ENCODE peak calls at places on chromosome 7, in seven cellular contexts. J is EL; N is cardiac fibroblast; I is nephron progenitor cell; H is caudate nucleus; Z is SK-MEL-5; F is CD4-positive, CD25-positive, alpha-beta regulatory T cell. P is an unnamed sample.
A peak's percentile ranks its signal among the peaks of the same experiment; 100 is the strongest.

GRCh38 chr7:132580277-132580676 is 4.0 kb upstream of the PLXNA4 start:
- DNase-seq in I (no peak), Z (peak; percentile 38), H (no peak), F (no peak), N (no peak), J (no peak), P (peak; percentile 13)

GRCh38 chr7:18693401-18693800 is 197.9 kb downstream of the HDAC9 start:
- DNase-seq in I (no peak), Z (peak; percentile 84), J (peak; percentile 76), F (no peak), H (no peak), N (peak; percentile 95), P (peak; percentile 87)

GRCh38 chr7:32036557-32036956 is 33.6 kb downstream of the PDE1C start:
- DNase-seq in H (no peak), N (peak; percentile 25), Z (no peak), F (no peak), I (no peak), J (peak; percentile 65), P (peak; percentile 1)

GRCh38 chr7:36084485-36085091 is 68.5 kb upstream of the EEPD1 start:
- DNase-seq in Z (peak; percentile 39), I (peak; percentile 54), H (peak; percentile 4), N (peak; percentile 22), F (no peak), J (peak; percentile 17), P (peak; percentile 2)

GRCh38 chr7:6494365-6494764 is 46.6 kb upstream of the DAGLB start:
- DNase-seq in Z (no peak), I (no peak), F (no peak), N (no peak), J (no peak), H (no peak), P (no peak)

GRCh38 chr7:112437038-112437437 is 13.2 kb upstream of the IFRD1 start:
- DNase-seq in N (peak; percentile 48), J (peak; percentile 64), H (no peak), F (no peak), I (no peak), Z (no peak), P (no peak)

GRCh38 chr7:121570365-121570764 is 174.3 kb upstream of the FAM3C start:
- DNase-seq in J (peak; percentile 14), F (no peak), Z (no peak), H (no peak), N (no peak), I (no peak), P (no peak)

GRCh38 chr7:130144632-130145171 is 60.5 kb downstream of the TMEM209 start:
- DNase-seq in J (peak; percentile 82), N (peak; percentile 86), Z (no peak), H (no peak), I (no peak), F (no peak), P (peak; percentile 82)

GRCh38 chr7:139714163-139714901 is 63.5 kb downstream of the HIPK2 start:
- DNase-seq in Z (no peak), H (no peak), I (no peak), J (no peak), F (no peak), N (no peak), P (no peak)

GRCh38 chr7:158649279-158649678 is 55.3 kb downstream of the NCAPG2 start:
- DNase-seq in F (no peak), H (no peak), Z (no peak), J (peak; percentile 92), I (no peak), N (peak; percentile 96), P (peak; percentile 94)

GRCh38 chr7:72326365-72326764 is 85.8 kb downstream of the CALN1 start:
- DNase-seq in I (no peak), J (no peak), H (no peak), F (no peak), Z (no peak), N (no peak), P (no peak)

GRCh38 chr7:716636-717035 is 9.9 kb upstream of the DNAAF5 start:
- DNase-seq in H (no peak), F (no peak), Z (no peak), N (no peak), J (no peak), I (no peak), P (no peak)

GRCh38 chr7:1569833-1570632 is at the start of gene PSMG3:
- DNase-seq in Z (peak; percentile 89), I (peak; percentile 85), J (peak; percentile 89), N (peak; percentile 90), F (peak; percentile 85), H (peak; percentile 87), P (peak; percentile 92)

GRCh38 chr7:23383225-23383624 is 84.1 kb downstream of the MALSU1 start:
- DNase-seq in N (peak; percentile 43), F (no peak), I (no peak), J (peak; percentile 68), Z (no peak), H (no peak), P (peak; percentile 65)

GRCh38 chr7:136074840-136075239 is 97.7 kb upstream of the MTPN start:
- DNase-seq in J (no peak), Z (no peak), F (no peak), N (peak; percentile 4), H (no peak), I (no peak), P (no peak)

GRCh38 chr7:106840342-106840741 is 24.7 kb upstream of the PIK3CG start:
- DNase-seq in Z (no peak), F (no peak), J (peak; percentile 84), N (peak; percentile 83), I (no peak), H (peak; percentile 7), P (peak; percentile 80)

GRCh38 chr7:31068006-31068675 is 16.0 kb downstream of the ADCYAP1R1 start:
- DNase-seq in I (no peak), Z (no peak), F (no peak), H (no peak), J (no peak), N (no peak), P (no peak)

GRCh38 chr7:19051767-19052375 is 65.6 kb downstream of the TWIST1 start:
- DNase-seq in J (peak; percentile 42), I (peak; percentile 13), Z (peak; percentile 79), F (peak; percentile 14), N (peak; percentile 72), H (no peak), P (peak; percentile 20)

GRCh38 chr7:41145656-41146055 is 557.2 kb downstream of the INHBA start:
- DNase-seq in H (no peak), F (no peak), Z (no peak), J (no peak), N (no peak), I (no peak), P (no peak)

GRCh38 chr7:129803546-129804081 is 149.1 kb downstream of the UBE2H start:
- DNase-seq in N (no peak), Z (no peak), H (no peak), J (no peak), F (no peak), I (no peak), P (no peak)

GRCh38 chr7:131359136-131359776 is 31.6 kb downstream of the MKLN1 start:
- DNase-seq in I (no peak), F (no peak), H (no peak), Z (no peak), J (no peak), N (no peak), P (no peak)

GRCh38 chr7:12067156-12067831 is 143.8 kb upstream of the TMEM106B start:
- DNase-seq in Z (peak; percentile 86), H (no peak), J (peak; percentile 45), I (peak; percentile 62), N (peak; percentile 84), F (peak; percentile 46), P (peak; percentile 72)

GRCh38 chr7:47247132-47247531 is 334.8 kb downstream of the TNS3 start:
- DNase-seq in J (no peak), N (no peak), H (no peak), Z (no peak), I (no peak), F (no peak), P (no peak)

GRCh38 chr7:67401492-67401891 is 404.9 kb downstream of the TYW1 start:
- DNase-seq in Z (no peak), N (no peak), H (no peak), F (no peak), J (no peak), I (no peak), P (no peak)

GRCh38 chr7:149879801-149880738 is 6.3 kb downstream of the ATP6V0E2 start:
- DNase-seq in J (no peak), H (no peak), I (no peak), Z (no peak), F (no peak), N (no peak), P (no peak)

GRCh38 chr7:139570119-139570518 is 46.6 kb downstream of the CLEC2L start:
- DNase-seq in F (no peak), H (peak; percentile 80), J (no peak), I (no peak), N (no peak), Z (peak; percentile 35), P (no peak)

GRCh38 chr7:125061776-125062397 is 132.3 kb upstream of the POT1 start:
- DNase-seq in H (no peak), I (no peak), Z (no peak), N (peak; percentile 70), J (peak; percentile 8), F (no peak), P (peak; percentile 9)

GRCh38 chr7:33807779-33808482 is 97.4 kb upstream of the BMPER start:
- DNase-seq in N (peak; percentile 94), Z (peak; percentile 68), I (peak; percentile 30), J (peak; percentile 90), H (no peak), F (no peak), P (peak; percentile 91)

GRCh38 chr7:12031638-12032037 is 179.5 kb upstream of the TMEM106B start:
- DNase-seq in J (peak; percentile 76), F (no peak), I (no peak), N (peak; percentile 63), H (no peak), Z (peak; percentile 9), P (no peak)

GRCh38 chr7:157596026-157596425 is 259.2 kb downstream of the DNAJB6 start:
- DNase-seq in N (no peak), Z (no peak), F (no peak), I (no peak), J (no peak), H (no peak), P (no peak)

GRCh38 chr7:7323921-7324320 is 141.6 kb downstream of the C1GALT1 start:
- DNase-seq in I (no peak), F (no peak), H (no peak), J (no peak), Z (no peak), N (no peak), P (no peak)

GRCh38 chr7:155758348-155758747 is 53.9 kb downstream of the SHH start:
- DNase-seq in F (no peak), H (no peak), Z (no peak), I (no peak), J (no peak), N (no peak), P (no peak)

GRCh38 chr7:23530355-23530754 is 1.4 kb downstream of the TRA2A start:
- DNase-seq in N (peak; percentile 59), I (no peak), H (no peak), J (peak; percentile 30), Z (no peak), F (peak; percentile 60), P (no peak)